ENCODE peak calls at places on chromosomes 7 and 10, in nine cellular contexts. Q is left ventricle myocardium inferior, K is prostate gland, F is colonic mucosa, J is transverse colon, T is heart left ventricle, H is AG09319, G is pancreas, Z is psoas muscle. R is an unnamed sample.

GRCh38 chr7:156122752-156123354 is 310.6 kb upstream of the SHH start:
- DNase-seq in Q (no peak), K (no peak), F (no peak), J (no peak), T (no peak), H (no peak), G (no peak), Z (no peak), R (no peak)

GRCh38 chr7:14013880-14014279 is 24.4 kb upstream of the ETV1 start:
- DNase-seq in Q (no peak), K (no peak), F (no peak), J (no peak), T (no peak), H (no peak), G (no peak), Z (no peak), R (no peak)

GRCh38 chr10:119190353-119190752 is 11.7 kb upstream of the PRDX3 start:
- DNase-seq in Q (no peak), K (no peak), F (no peak), J (no peak), T (no peak), H (peak; percentile 64), G (no peak), Z (no peak), R (peak; percentile 91)

GRCh38 chr7:45700556-45700955 is 126.4 kb downstream of the ADCY1 start:
- DNase-seq in Q (peak; percentile 40), K (no peak), F (no peak), J (no peak), T (no peak), H (no peak), G (peak; percentile 8), Z (peak; percentile 55), R (no peak)

GRCh38 chr7:70674268-70675025 is 457.5 kb upstream of the GALNT17 start:
- DNase-seq in Q (no peak), K (no peak), F (no peak), J (no peak), T (no peak), H (no peak), G (no peak), Z (no peak), R (no peak)

GRCh38 chr7:108045154-108045553 is 42.2 kb upstream of the LAMB1 start:
- DNase-seq in Q (no peak), K (no peak), F (no peak), J (no peak), T (no peak), H (no peak), G (no peak), Z (no peak), R (no peak)

GRCh38 chr7:50835156-50835555 is 52.5 kb upstream of the GRB10 start:
- DNase-seq in Q (no peak), K (no peak), F (no peak), J (no peak), T (no peak), H (no peak), G (no peak), Z (no peak), R (no peak)

GRCh38 chr10:44938938-44939337 is 20.7 kb upstream of the RASSF4 start:
- DNase-seq in Q (no peak), K (no peak), F (no peak), J (no peak), T (no peak), H (no peak), G (peak; percentile 4), Z (no peak), R (no peak)

GRCh38 chr10:28375399-28376354 is 72.8 kb upstream of the MPP7 start:
- DNase-seq in Q (no peak), K (peak; percentile 44), F (peak; percentile 59), J (peak; percentile 34), T (no peak), H (no peak), G (peak; percentile 46), Z (no peak), R (no peak)

GRCh38 chr10:131872011-131872836 is 28.6 kb upstream of the PPP2R2D start:
- DNase-seq in Q (no peak), K (no peak), F (no peak), J (no peak), T (no peak), H (no peak), G (no peak), Z (no peak), R (no peak)

GRCh38 chr7:146961617-146962016 is 845.0 kb downstream of the CNTNAP2 start:
- DNase-seq in Q (no peak), K (no peak), F (no peak), J (no peak), T (no peak), H (peak; percentile 7), G (no peak), Z (no peak), R (peak; percentile 52)

GRCh38 chr10:5818048-5818331 is 4.8 kb upstream of the GDI2 start:
- DNase-seq in Q (no peak), K (no peak), F (no peak), J (no peak), T (no peak), H (no peak), G (no peak), Z (no peak), R (no peak)

GRCh38 chr10:28810062-28810870 is 132.9 kb downstream of the BAMBI start:
- DNase-seq in Q (no peak), K (no peak), F (peak; percentile 16), J (no peak), T (no peak), H (no peak), G (no peak), Z (no peak), R (no peak)

GRCh38 chr7:90594791-90595317 is 1.3 kb upstream of the CDK14 start:
- DNase-seq in Q (peak; percentile 39), K (no peak), F (no peak), J (no peak), T (peak; percentile 65), H (no peak), G (no peak), Z (no peak), R (peak; percentile 35)

GRCh38 chr7:90596745-90597526 is 815 bp downstream of the CDK14 start:
- DNase-seq in Q (no peak), K (no peak), F (no peak), J (no peak), T (peak; percentile 58), H (no peak), G (peak; percentile 25), Z (no peak), R (no peak)

GRCh38 chr7:90597527-90597871 is 1.4 kb downstream of the CDK14 start:
- DNase-seq in Q (no peak), K (no peak), F (no peak), J (no peak), T (no peak), H (no peak), G (no peak), Z (no peak), R (no peak)

GRCh38 chr7:90595341-90595800 is 750 bp upstream of the CDK14 start:
- DNase-seq in Q (no peak), K (no peak), F (peak; percentile 19), J (no peak), T (no peak), H (no peak), G (no peak), Z (no peak), R (no peak)

DNA sequence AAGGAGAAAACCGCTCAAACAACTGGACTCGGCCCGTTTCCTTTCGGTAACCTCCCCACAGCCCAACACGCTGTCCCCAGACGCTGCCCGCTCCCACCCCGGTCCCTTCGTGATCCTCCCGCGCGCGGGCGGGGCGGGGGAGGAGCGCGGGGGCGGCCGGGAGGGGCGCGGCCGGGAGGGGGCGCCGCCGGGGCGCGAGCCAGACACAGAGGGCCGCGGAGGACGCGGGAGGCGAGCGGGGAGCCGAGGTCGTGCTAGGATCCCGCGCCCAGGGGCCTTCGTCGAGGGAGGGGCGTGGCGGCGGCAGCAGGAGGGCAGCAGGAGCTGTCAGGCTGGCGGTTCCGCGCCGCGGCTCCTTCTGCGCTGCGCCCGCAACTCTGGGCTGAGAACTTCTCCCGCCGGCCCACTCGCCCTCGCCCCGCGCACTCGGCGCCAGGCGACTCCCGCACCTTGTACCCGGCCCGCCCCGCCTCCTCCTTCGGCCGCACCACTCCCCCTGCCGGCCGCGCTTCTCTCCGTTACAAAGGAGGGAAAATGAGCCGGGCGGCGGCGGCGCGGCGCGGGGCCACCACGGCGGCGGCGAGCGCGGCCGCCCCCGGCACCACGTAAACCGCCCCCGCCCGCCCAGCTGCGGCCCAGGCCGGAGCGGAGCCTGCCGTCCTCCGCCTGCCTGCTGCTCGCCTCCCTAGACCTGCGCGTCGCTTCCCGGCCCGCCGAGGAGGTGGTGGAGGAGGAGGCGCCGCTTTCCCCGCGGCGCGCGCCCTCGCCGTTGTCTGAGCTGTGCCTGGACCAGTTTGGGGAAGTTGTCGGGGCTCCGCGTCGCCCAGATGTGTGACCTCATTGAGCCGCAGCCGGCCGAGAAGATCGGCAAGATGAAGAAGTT is at the start of gene CDK14:
- DNase-seq in Q (peak; percentile 88), K (peak; percentile 69), F (peak; percentile 82), J (peak; percentile 81), T (peak; percentile 90), H (no peak), G (peak; percentile 81), Z (peak; percentile 90), R (no peak)
- TF ChIP-seq CTCF in Q (peak; percentile 63), K (peak; percentile 65), F (peak; percentile 15), J (peak; percentile 33), T (peak; percentile 60), H (peak; percentile 33), G (peak; percentile 15), Z (peak; percentile 50), R (peak; percentile 53)

GRCh38 chr10:506451-507354 is 182.8 kb downstream of the DIP2C start:
- DNase-seq in Q (no peak), K (no peak), F (no peak), J (no peak), T (no peak), H (no peak), G (no peak), Z (peak; percentile 41), R (no peak)
- TF ChIP-seq CTCF in Q (no peak), K (no peak), F (no peak), J (no peak), T (no peak), H (no peak), G (no peak), Z (no peak), R (no peak)

GRCh38 chr10:62424026-62424425 is 49.9 kb downstream of the ZNF365 start:
- DNase-seq in Q (no peak), K (no peak), F (no peak), J (no peak), T (no peak), H (no peak), G (no peak), Z (no peak), R (no peak)
- TF ChIP-seq CTCF in Q (no peak), K (no peak), F (no peak), J (no peak), T (no peak), H (no peak), G (no peak), Z (no peak), R (no peak)

GRCh38 chr10:84739641-84740040 is 411.3 kb downstream of the CCSER2 start:
- DNase-seq in Q (no peak), K (no peak), F (no peak), J (no peak), T (no peak), H (no peak), G (no peak), Z (no peak), R (no peak)

DNA sequence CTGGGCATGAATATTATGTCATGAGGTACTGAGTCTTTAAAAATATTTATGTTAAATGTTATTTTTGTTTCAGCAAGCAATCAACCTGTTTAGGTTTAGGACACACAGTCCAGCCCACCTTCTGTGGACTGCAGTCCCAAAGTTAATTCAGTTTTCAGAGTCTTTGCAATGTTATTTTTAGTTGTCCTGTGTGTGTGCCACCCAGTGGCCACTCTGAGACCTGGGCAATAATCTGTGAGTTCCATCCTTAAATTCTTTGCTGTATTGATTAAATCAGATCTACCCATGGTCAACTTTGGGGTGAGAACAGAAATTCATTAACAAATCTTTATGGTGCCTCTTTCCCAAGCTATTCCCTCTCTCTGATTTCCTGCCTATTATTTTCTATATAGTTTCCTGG is 415.1 kb downstream of the CCSER2 start:
- DNase-seq in Q (no peak), K (no peak), F (no peak), J (no peak), T (no peak), H (no peak), G (no peak), Z (no peak), R (no peak)
- TF ChIP-seq CTCF in Q (peak; percentile 54), K (peak; percentile 23), F (no peak), J (no peak), T (peak; percentile 38), H (no peak), G (no peak), Z (no peak), R (peak; percentile 12)